ENCODE peak calls at places on chromosomes 4 and X, in seven cellular contexts. One of them, this sample, is unnamed.
A peak's percentile ranks its signal among the peaks of the same experiment; 100 is the strongest.

GRCh38 chrX:19156223-19156622 is 34.0 kb upstream of the ADGRG2 start:
- DNase-seq in ovary: no peak
- DNase-seq in sigmoid colon: no peak
- DNase-seq in GM23338: peak; percentile 23
- DNase-seq in AG04450: no peak
- DNase-seq in psoas muscle: no peak
- DNase-seq in breast epithelium: no peak
- DNase-seq in this sample: peak; percentile 92

GRCh38 chrX:31130457-31131215 is 58.8 kb upstream of the FTHL17 start:
- DNase-seq in breast epithelium: no peak
- DNase-seq in sigmoid colon: no peak
- DNase-seq in GM23338: no peak
- DNase-seq in AG04450: no peak
- DNase-seq in psoas muscle: no peak
- DNase-seq in ovary: no peak
- DNase-seq in this sample: no peak

GRCh38 chr4:7197910-7198309 is 5.6 kb downstream of the SORCS2 start:
- DNase-seq in sigmoid colon: peak; percentile 62
- DNase-seq in breast epithelium: no peak
- DNase-seq in psoas muscle: no peak
- DNase-seq in ovary: no peak
- DNase-seq in GM23338: no peak
- DNase-seq in AG04450: no peak
- DNase-seq in this sample: no peak

GRCh38 chr4:81606796-81607550 is 135.3 kb upstream of the RASGEF1B start:
- DNase-seq in psoas muscle: no peak
- DNase-seq in ovary: peak; percentile 36
- DNase-seq in sigmoid colon: no peak
- DNase-seq in AG04450: no peak
- DNase-seq in breast epithelium: no peak
- DNase-seq in GM23338: no peak
- DNase-seq in this sample: no peak

GRCh38 chr4:13483142-13484044 is 747 bp downstream of the RAB28 start:
- DNase-seq in sigmoid colon: peak; percentile 85
- DNase-seq in psoas muscle: peak; percentile 64
- DNase-seq in AG04450: peak; percentile 33
- DNase-seq in breast epithelium: peak; percentile 35
- DNase-seq in ovary: peak; percentile 44
- DNase-seq in GM23338: peak; percentile 75
- DNase-seq in this sample: peak; percentile 68

GRCh38 chr4:7507381-7507780 is 72.7 kb upstream of the PSAPL1 start:
- DNase-seq in breast epithelium: no peak
- DNase-seq in GM23338: no peak
- DNase-seq in AG04450: no peak
- DNase-seq in ovary: no peak
- DNase-seq in psoas muscle: no peak
- DNase-seq in sigmoid colon: no peak
- DNase-seq in this sample: no peak

GRCh38 chrX:17559728-17560379 is 177.4 kb upstream of the SCML1 start:
- DNase-seq in breast epithelium: no peak
- DNase-seq in ovary: no peak
- DNase-seq in AG04450: peak; percentile 73
- DNase-seq in GM23338: peak; percentile 38
- DNase-seq in psoas muscle: no peak
- DNase-seq in sigmoid colon: no peak
- DNase-seq in this sample: peak; percentile 7

GRCh38 chr4:145679991-145680455 is at the start of gene C4orf51:
- DNase-seq in psoas muscle: no peak
- DNase-seq in breast epithelium: no peak
- DNase-seq in sigmoid colon: no peak
- DNase-seq in AG04450: peak; percentile 4
- DNase-seq in ovary: no peak
- DNase-seq in GM23338: no peak
- DNase-seq in this sample: peak; percentile 58

GRCh38 chr4:46442963-46443362 is 53.0 kb upstream of the GABRA2 start:
- DNase-seq in psoas muscle: no peak
- DNase-seq in GM23338: no peak
- DNase-seq in AG04450: no peak
- DNase-seq in breast epithelium: no peak
- DNase-seq in ovary: no peak
- DNase-seq in sigmoid colon: no peak
- DNase-seq in this sample: no peak

GRCh38 chr4:8579526-8580320 is 469 bp upstream of the GPR78 start:
- DNase-seq in GM23338: no peak
- DNase-seq in ovary: peak; percentile 2
- DNase-seq in sigmoid colon: peak; percentile 18
- DNase-seq in AG04450: no peak
- DNase-seq in psoas muscle: peak; percentile 20
- DNase-seq in breast epithelium: no peak
- DNase-seq in this sample: no peak

GRCh38 chrX:67700607-67701006 is 156.8 kb downstream of the AR start:
- DNase-seq in breast epithelium: no peak
- DNase-seq in AG04450: no peak
- DNase-seq in psoas muscle: no peak
- DNase-seq in sigmoid colon: no peak
- DNase-seq in GM23338: no peak
- DNase-seq in ovary: no peak
- DNase-seq in this sample: no peak

GRCh38 chr4:175306436-175306835 is 388.3 kb downstream of the ADAM29 start:
- DNase-seq in breast epithelium: no peak
- DNase-seq in sigmoid colon: no peak
- DNase-seq in GM23338: no peak
- DNase-seq in ovary: no peak
- DNase-seq in psoas muscle: no peak
- DNase-seq in AG04450: no peak
- DNase-seq in this sample: no peak

GRCh38 chr4:5218376-5219069 is 167.2 kb downstream of the STK32B start:
- DNase-seq in psoas muscle: no peak
- DNase-seq in ovary: no peak
- DNase-seq in AG04450: no peak
- DNase-seq in GM23338: peak; percentile 15
- DNase-seq in breast epithelium: no peak
- DNase-seq in sigmoid colon: no peak
- DNase-seq in this sample: no peak

GRCh38 chr4:108922191-108922590 is 159.3 kb upstream of the ETNPPL start:
- DNase-seq in breast epithelium: no peak
- DNase-seq in GM23338: no peak
- DNase-seq in psoas muscle: no peak
- DNase-seq in ovary: no peak
- DNase-seq in AG04450: no peak
- DNase-seq in sigmoid colon: no peak
- DNase-seq in this sample: no peak

GRCh38 chr4:85610450-85610849 is 135.5 kb downstream of the ARHGAP24 start:
- DNase-seq in breast epithelium: no peak
- DNase-seq in sigmoid colon: no peak
- DNase-seq in AG04450: no peak
- DNase-seq in psoas muscle: no peak
- DNase-seq in ovary: no peak
- DNase-seq in GM23338: no peak
- DNase-seq in this sample: no peak

GRCh38 chrX:130529531-130529930 is 127.7 kb downstream of the RBMX2 start:
- DNase-seq in psoas muscle: no peak
- DNase-seq in breast epithelium: no peak
- DNase-seq in ovary: no peak
- DNase-seq in sigmoid colon: no peak
- DNase-seq in GM23338: no peak
- DNase-seq in AG04450: no peak
- DNase-seq in this sample: no peak

GRCh38 chr4:13415068-13415785 is 68.9 kb downstream of the RAB28 start:
- DNase-seq in sigmoid colon: no peak
- DNase-seq in GM23338: peak; percentile 53
- DNase-seq in ovary: no peak
- DNase-seq in breast epithelium: no peak
- DNase-seq in AG04450: no peak
- DNase-seq in psoas muscle: peak; percentile 39
- DNase-seq in this sample: no peak

GRCh38 chr4:15488658-15489470 is 19.2 kb downstream of the CC2D2A start:
- DNase-seq in sigmoid colon: no peak
- DNase-seq in AG04450: peak; percentile 79
- DNase-seq in ovary: no peak
- DNase-seq in GM23338: no peak
- DNase-seq in psoas muscle: no peak
- DNase-seq in breast epithelium: no peak
- DNase-seq in this sample: no peak

GRCh38 chrX:45900751-45901150 is 644.5 kb downstream of the ZNF674 start:
- DNase-seq in GM23338: no peak
- DNase-seq in sigmoid colon: no peak
- DNase-seq in psoas muscle: no peak
- DNase-seq in breast epithelium: no peak
- DNase-seq in ovary: no peak
- DNase-seq in AG04450: no peak
- DNase-seq in this sample: peak; percentile 91

GRCh38 chr4:55184600-55185523 is 59.5 kb upstream of the KDR start:
- DNase-seq in ovary: no peak
- DNase-seq in AG04450: peak; percentile 26
- DNase-seq in GM23338: peak; percentile 80
- DNase-seq in breast epithelium: no peak
- DNase-seq in psoas muscle: no peak
- DNase-seq in sigmoid colon: no peak
- DNase-seq in this sample: no peak

GRCh38 chr4:110683600-110683999 is 60.7 kb upstream of the PITX2 start:
- DNase-seq in psoas muscle: no peak
- DNase-seq in sigmoid colon: no peak
- DNase-seq in GM23338: no peak
- DNase-seq in breast epithelium: no peak
- DNase-seq in AG04450: no peak
- DNase-seq in ovary: no peak
- DNase-seq in this sample: no peak

GRCh38 chr4:169314906-169315305 is 44.1 kb upstream of the SH3RF1 start:
- DNase-seq in psoas muscle: peak; percentile 84
- DNase-seq in sigmoid colon: peak; percentile 72
- DNase-seq in GM23338: no peak
- DNase-seq in AG04450: no peak
- DNase-seq in ovary: peak; percentile 69
- DNase-seq in breast epithelium: peak; percentile 43
- DNase-seq in this sample: peak; percentile 77

GRCh38 chrX:16445166-16445752 is 204.7 kb upstream of the S100G start:
- DNase-seq in breast epithelium: no peak
- DNase-seq in ovary: no peak
- DNase-seq in GM23338: peak; percentile 60
- DNase-seq in AG04450: no peak
- DNase-seq in sigmoid colon: no peak
- DNase-seq in psoas muscle: no peak
- DNase-seq in this sample: peak; percentile 63

GRCh38 chr4:71231073-71231752 is 107.6 kb upstream of the SLC4A4 start:
- DNase-seq in GM23338: peak; percentile 16
- DNase-seq in breast epithelium: no peak
- DNase-seq in psoas muscle: peak; percentile 95
- DNase-seq in sigmoid colon: peak; percentile 75
- DNase-seq in ovary: peak; percentile 28
- DNase-seq in AG04450: no peak
- DNase-seq in this sample: peak; percentile 39

GRCh38 chr4:74933562-74934015 is 673 bp downstream of the PARM1 start:
- DNase-seq in AG04450: no peak
- DNase-seq in ovary: no peak
- DNase-seq in GM23338: peak; percentile 53
- DNase-seq in sigmoid colon: no peak
- DNase-seq in psoas muscle: peak; percentile 55
- DNase-seq in breast epithelium: no peak
- DNase-seq in this sample: peak; percentile 16

GRCh38 chr4:125811892-125812291 is 497.1 kb downstream of the FAT4 start:
- DNase-seq in GM23338: no peak
- DNase-seq in ovary: no peak
- DNase-seq in AG04450: no peak
- DNase-seq in breast epithelium: no peak
- DNase-seq in sigmoid colon: no peak
- DNase-seq in psoas muscle: no peak
- DNase-seq in this sample: no peak

GRCh38 chr4:38088321-38088720 is 128.1 kb downstream of the PTTG2 start:
- DNase-seq in breast epithelium: no peak
- DNase-seq in psoas muscle: no peak
- DNase-seq in ovary: no peak
- DNase-seq in sigmoid colon: no peak
- DNase-seq in GM23338: no peak
- DNase-seq in AG04450: no peak
- DNase-seq in this sample: no peak

GRCh38 chr4:38089961-38090360 is 129.8 kb downstream of the PTTG2 start:
- DNase-seq in breast epithelium: no peak
- DNase-seq in psoas muscle: no peak
- DNase-seq in GM23338: no peak
- DNase-seq in ovary: no peak
- DNase-seq in sigmoid colon: no peak
- DNase-seq in AG04450: no peak
- DNase-seq in this sample: no peak

GRCh38 chr4:38092701-38093100 is 132.5 kb downstream of the PTTG2 start:
- DNase-seq in AG04450: no peak
- DNase-seq in breast epithelium: no peak
- DNase-seq in sigmoid colon: no peak
- DNase-seq in psoas muscle: no peak
- DNase-seq in ovary: no peak
- DNase-seq in GM23338: no peak
- DNase-seq in this sample: no peak

GRCh38 chr4:38091636-38092035 is 131.4 kb downstream of the PTTG2 start:
- DNase-seq in ovary: no peak
- DNase-seq in sigmoid colon: no peak
- DNase-seq in GM23338: no peak
- DNase-seq in psoas muscle: no peak
- DNase-seq in breast epithelium: no peak
- DNase-seq in AG04450: peak; percentile 24
- DNase-seq in this sample: no peak

GRCh38 chr4:38090450-38091246 is 130.4 kb downstream of the PTTG2 start:
- DNase-seq in ovary: no peak
- DNase-seq in sigmoid colon: no peak
- DNase-seq in breast epithelium: no peak
- DNase-seq in GM23338: no peak
- DNase-seq in psoas muscle: no peak
- DNase-seq in AG04450: no peak
- DNase-seq in this sample: no peak
- H3K27ac ChIP-seq in ovary: no peak overlapping the region
- H3K27ac ChIP-seq in sigmoid colon: peak overlapping the region; percentile 67
- H3K27ac ChIP-seq in breast epithelium: no peak overlapping the region
- H3K27ac ChIP-seq in GM23338: no peak overlapping the region
- H3K27ac ChIP-seq in psoas muscle: no peak overlapping the region
- H3K27ac ChIP-seq in AG04450: no peak overlapping the region
- H3K27ac ChIP-seq in this sample: no peak overlapping the region

GRCh38 chr4:184146951-184147350 is 70.7 kb downstream of the ENPP6 start:
- DNase-seq in psoas muscle: no peak
- DNase-seq in GM23338: no peak
- DNase-seq in ovary: no peak
- DNase-seq in AG04450: no peak
- DNase-seq in breast epithelium: no peak
- DNase-seq in sigmoid colon: no peak
- DNase-seq in this sample: no peak
- H3K4me3 ChIP-seq in psoas muscle: no peak overlapping the region
- H3K4me3 ChIP-seq in GM23338: no peak overlapping the region
- H3K4me3 ChIP-seq in ovary: no peak overlapping the region
- H3K4me3 ChIP-seq in AG04450: no peak overlapping the region
- H3K4me3 ChIP-seq in breast epithelium: no peak overlapping the region
- H3K4me3 ChIP-seq in sigmoid colon: no peak overlapping the region
- H3K4me3 ChIP-seq in this sample: no peak overlapping the region

GRCh38 chr4:121760205-121760604 is 4.8 kb downstream of the SMIM43 start:
- DNase-seq in psoas muscle: no peak
- DNase-seq in AG04450: no peak
- DNase-seq in sigmoid colon: no peak
- DNase-seq in ovary: no peak
- DNase-seq in GM23338: no peak
- DNase-seq in breast epithelium: no peak
- DNase-seq in this sample: no peak
- H3K27me3 ChIP-seq in psoas muscle: no peaks in the 10 kb centered on the region
- H3K27me3 ChIP-seq in AG04450: no peaks in the 10 kb centered on the region
- H3K27me3 ChIP-seq in sigmoid colon: peaks cover 8% of the 10 kb centered on the region
- H3K27me3 ChIP-seq in ovary: no peaks in the 10 kb centered on the region
- H3K27me3 ChIP-seq in GM23338: peaks cover 59% of the 10 kb centered on the region
- H3K27me3 ChIP-seq in breast epithelium: peaks cover 16% of the 10 kb centered on the region
- H3K27me3 ChIP-seq in this sample: peaks cover 5% of the 10 kb centered on the region

GRCh38 chrX:40011483-40012038 is 86.2 kb downstream of the BCOR start:
- DNase-seq in psoas muscle: no peak
- DNase-seq in breast epithelium: no peak
- DNase-seq in ovary: peak; percentile 20
- DNase-seq in GM23338: no peak
- DNase-seq in AG04450: no peak
- DNase-seq in sigmoid colon: no peak
- DNase-seq in this sample: no peak
- H3K27ac ChIP-seq in psoas muscle: peak overlapping the region; percentile 92
- H3K27ac ChIP-seq in breast epithelium: peak overlapping the region; percentile 90
- H3K27ac ChIP-seq in ovary: peak overlapping the region; percentile 86
- H3K27ac ChIP-seq in GM23338: no peak overlapping the region
- H3K27ac ChIP-seq in AG04450: no peak overlapping the region
- H3K27ac ChIP-seq in sigmoid colon: peak overlapping the region; percentile 91
- H3K27ac ChIP-seq in this sample: no peak overlapping the region

This sample was measured in A673.